ENCODE peak calls at places on chromosomes 7 and 10, in four cellular contexts. T is T-helper 2 cell; V is AG08396; P is activated T-helper 1 cell treated with anti-CD3 and anti-CD28 coated beads, Interleukin-2, amount 50 U/mL, for 16 hours. D is an unnamed sample.

GRCh38 chr7:73815436-73815835 is 15.4 kb upstream of the CLDN4 start:
- DNase-seq in T (no peak), V (no peak), P (no peak), D (no peak)

GRCh38 chr7:3151784-3152183 is 108.1 kb upstream of the CARD11 start:
- DNase-seq in T (no peak), V (no peak), P (no peak), D (no peak)

GRCh38 chr7:140242057-140243031 is 65.6 kb upstream of the KDM7A start:
- DNase-seq in T (no peak), V (no peak), P (no peak), D (no peak)

GRCh38 chr10:105239311-105240215 is 598.5 kb downstream of the SORCS3 start:
- DNase-seq in T (no peak), V (no peak), P (no peak), D (no peak)

GRCh38 chr7:68929712-68930395 is 668.4 kb upstream of the AUTS2 start:
- DNase-seq in T (no peak), V (peak), P (no peak), D (no peak)

GRCh38 chr10:34187201-34187600 is 627.9 kb downstream of the PARD3 start:
- DNase-seq in T (no peak), V (peak), P (no peak), D (peak)

GRCh38 chr10:133309111-133309719 is 501 bp downstream of the ZNF511 start:
- DNase-seq in T (peak), V (peak), P (peak), D (peak)

GRCh38 chr7:83672157-83672556 is 23.2 kb upstream of the SEMA3E start:
- DNase-seq in T (no peak), V (no peak), P (no peak), D (no peak)

GRCh38 chr10:27911645-27912044 is 87.2 kb downstream of the ODAD2 start:
- DNase-seq in T (no peak), V (no peak), P (no peak), D (no peak)

GRCh38 chr7:103987455-103987854 is 2.0 kb downstream of the RELN start:
- DNase-seq in T (no peak), V (no peak), P (no peak), D (no peak)

GRCh38 chr7:71019703-71020102 is 112.2 kb upstream of the GALNT17 start:
- DNase-seq in T (no peak), V (no peak), P (no peak), D (no peak)

GRCh38 chr7:75639071-75639892 is 99.5 kb downstream of the HIP1 start:
- DNase-seq in T (peak), V (peak), P (no peak), D (peak)

GRCh38 chr7:156932006-156932405 is 17.5 kb upstream of the NOM1 start:
- DNase-seq in T (no peak), V (no peak), P (no peak), D (peak)

GRCh38 chr7:88169717-88170320 is 50.0 kb downstream of the SRI start:
- DNase-seq in T (no peak), V (peak), P (no peak), D (peak)

GRCh38 chr10:30056281-30056680 is 3.1 kb downstream of the JCAD start:
- DNase-seq in T (no peak), V (peak), P (no peak), D (no peak)

GRCh38 chr10:10677479-10677878 is 340.2 kb upstream of the CELF2 start:
- DNase-seq in T (no peak), V (peak), P (no peak), D (peak)

GRCh38 chr7:12805957-12806356 is 118.5 kb downstream of the ARL4A start:
- DNase-seq in T (no peak), V (no peak), P (no peak), D (no peak)

GRCh38 chr7:107854989-107855388 is 36.0 kb upstream of the DLD start:
- DNase-seq in T (no peak), V (peak), P (no peak), D (no peak)

GRCh38 chr7:115676080-115676479 is 354.5 kb downstream of the TFEC start:
- DNase-seq in T (no peak), V (no peak), P (no peak), D (peak)

GRCh38 chr7:30842542-30843451 is 68.9 kb upstream of the AQP1 start:
- DNase-seq in T (no peak), V (no peak), P (no peak), D (peak)

GRCh38 chr7:2928613-2929311 is 84.7 kb upstream of the GNA12 start:
- DNase-seq in T (no peak), V (no peak), P (no peak), D (peak)

GRCh38 chr7:98322331-98323260 is 41.1 kb downstream of the BRI3 start:
- DNase-seq in T (no peak), V (no peak), P (no peak), D (peak)

GRCh38 chr10:42866115-42866995 is 83.8 kb downstream of the BMS1 start:
- DNase-seq in T (no peak), V (peak), P (no peak), D (peak)

GRCh38 chr7:42110333-42110732 is 126.7 kb downstream of the GLI3 start:
- DNase-seq in T (no peak), V (no peak), P (no peak), D (no peak)

GRCh38 chr7:6016653-6016966 is 7.5 kb downstream of the AIMP2 start:
- DNase-seq in T (no peak), V (no peak), P (no peak), D (no peak)

GRCh38 chr7:353746-354325 is 63.9 kb downstream of the FOXL3 start:
- DNase-seq in T (no peak), V (peak), P (no peak), D (no peak)

GRCh38 chr7:87448427-87448826 is 27.1 kb downstream of the ABCB4 start:
- DNase-seq in T (no peak), V (no peak), P (no peak), D (no peak)

GRCh38 chr7:101015626-101016025 is 4.3 kb upstream of the MUC17 start:
- DNase-seq in T (no peak), V (no peak), P (no peak), D (no peak)

D was measured in foreskin fibroblast.